ENCODE peak calls at places on chromosomes 11 and 22, in five cellular contexts. E is cardiac muscle cell, C is tibial artery, L is HFFc6, Z is left ventricle myocardium inferior. V is an unnamed sample.

GRCh38 chr11:47189100-47189834 is 3.0 kb upstream of the PACSIN3 start:
- DNase-seq in E (peak; percentile 29), C (no peak), L (peak; percentile 80), Z (no peak), V (peak; percentile 45)

GRCh38 chr11:707817-708420 is 1.9 kb downstream of the EPS8L2 start:
- DNase-seq in E (peak; percentile 25), C (no peak), L (no peak), Z (no peak), V (no peak)

GRCh38 chr11:70871881-70872280 is 380.5 kb downstream of the SHANK2 start:
- DNase-seq in E (no peak), C (no peak), L (no peak), Z (no peak), V (no peak)

GRCh38 chr11:64095949-64096348 is 60.2 kb downstream of the FLRT1 start:
- DNase-seq in E (peak; percentile 51), C (no peak), L (no peak), Z (no peak), V (no peak)

GRCh38 chr11:90476442-90477007 is 253.7 kb upstream of the CHORDC1 start:
- DNase-seq in E (peak; percentile 55), C (no peak), L (no peak), Z (no peak), V (peak; percentile 76)

GRCh38 chr22:39915295-39915726 is 14.4 kb downstream of the GRAP2 start:
- DNase-seq in E (no peak), C (no peak), L (no peak), Z (no peak), V (no peak)

GRCh38 chr11:118126082-118126838 is 26.4 kb downstream of the SCN4B start:
- DNase-seq in E (no peak), C (no peak), L (no peak), Z (no peak), V (no peak)

GRCh38 chr11:69375316-69376154 is 81.6 kb downstream of the MYEOV start:
- DNase-seq in E (no peak), C (no peak), L (no peak), Z (peak; percentile 10), V (no peak)

GRCh38 chr11:94958118-94958517 is 15.2 kb downstream of the CWC15 start:
- DNase-seq in E (no peak), C (no peak), L (peak; percentile 54), Z (no peak), V (no peak)

GRCh38 chr22:20093437-20093836 is 13.4 kb downstream of the DGCR8 start:
- DNase-seq in E (no peak), C (peak; percentile 46), L (no peak), Z (peak; percentile 78), V (no peak)

GRCh38 chr22:36362819-36363377 is 24.9 kb downstream of the MYH9 start:
- DNase-seq in E (no peak), C (no peak), L (peak; percentile 60), Z (no peak), V (no peak)

GRCh38 chr11:898160-898517 is 12.5 kb downstream of the CHID1 start:
- DNase-seq in E (peak; percentile 39), C (no peak), L (no peak), Z (no peak), V (peak; percentile 69)

GRCh38 chr22:43867839-43868652 is 5.7 kb upstream of the SULT4A1 start:
- DNase-seq in E (peak; percentile 90), C (peak; percentile 33), L (peak; percentile 20), Z (peak; percentile 58), V (peak; percentile 70)

GRCh38 chr11:23875407-23875950 is 621.4 kb upstream of the LUZP2 start:
- DNase-seq in E (no peak), C (no peak), L (no peak), Z (no peak), V (no peak)

GRCh38 chr11:126594921-126595367 is 239.5 kb downstream of the ST3GAL4 start:
- DNase-seq in E (peak; percentile 92), C (no peak), L (no peak), Z (no peak), V (no peak)

GRCh38 chr11:697028-697491 is 1.4 kb downstream of the TMEM80 start:
- DNase-seq in E (no peak), C (no peak), L (peak; percentile 74), Z (no peak), V (no peak)

GRCh38 chr11:15505155-15505554 is 390.4 kb downstream of the INSC start:
- DNase-seq in E (no peak), C (no peak), L (no peak), Z (no peak), V (no peak)

DNA sequence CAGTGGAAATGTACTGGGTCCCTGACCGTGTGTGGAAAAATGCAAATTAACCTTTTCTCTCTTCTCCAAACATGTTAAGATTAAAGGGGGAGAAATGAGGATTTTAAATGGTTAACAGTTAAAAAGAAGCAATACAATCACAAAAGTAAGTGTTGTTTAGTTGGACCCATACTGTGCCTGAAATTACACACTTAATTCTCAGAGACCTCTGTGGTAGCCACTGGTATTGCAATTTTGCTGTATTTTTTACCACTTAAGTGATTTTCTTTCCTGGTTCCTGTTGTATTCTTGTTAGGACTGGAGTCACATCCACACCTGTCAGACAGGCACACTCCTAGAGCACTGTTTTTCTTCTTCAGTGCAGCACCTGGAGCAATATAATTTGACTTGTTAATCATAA is 179.6 kb upstream of the PDGFD start:
- DNase-seq in E (peak; percentile 6), C (no peak), L (no peak), Z (no peak), V (peak; percentile 29)
- TF ChIP-seq CTCF in E (peak; percentile 35), C (no peak), L (peak; percentile 60), Z (peak; percentile 34), V (peak; percentile 52)

DNA sequence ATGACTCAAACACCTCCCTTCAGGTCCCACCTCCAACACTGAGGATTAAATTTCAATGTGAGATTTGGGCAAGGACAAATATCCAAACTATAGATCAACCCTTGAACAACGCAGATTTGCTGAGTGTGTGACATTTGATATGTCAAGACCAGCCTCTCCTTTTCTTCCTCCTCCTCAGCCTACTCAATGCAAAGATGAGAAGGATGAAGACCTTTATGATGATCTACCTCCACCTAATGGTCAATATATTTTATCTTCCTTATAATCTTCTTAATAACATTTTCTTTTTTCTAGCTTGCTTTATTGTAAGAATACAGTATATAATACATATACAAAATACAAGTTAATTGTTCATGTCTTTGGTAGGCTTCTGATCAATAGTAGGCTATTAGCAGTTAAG is 67.5 kb upstream of the MPPED2 start:
- DNase-seq in E (no peak), C (no peak), L (no peak), Z (no peak), V (peak; percentile 32)
- TF ChIP-seq CTCF in E (no peak), C (no peak), L (no peak), Z (no peak), V (peak; percentile 37)

GRCh38 chr22:26563022-26563421 is 26.9 kb downstream of the TPST2 start:
- DNase-seq in E (no peak), C (no peak), L (no peak), Z (no peak), V (no peak)
- TF ChIP-seq CTCF in E (no peak), C (no peak), L (peak; percentile 11), Z (peak; percentile 12), V (no peak)

DNA sequence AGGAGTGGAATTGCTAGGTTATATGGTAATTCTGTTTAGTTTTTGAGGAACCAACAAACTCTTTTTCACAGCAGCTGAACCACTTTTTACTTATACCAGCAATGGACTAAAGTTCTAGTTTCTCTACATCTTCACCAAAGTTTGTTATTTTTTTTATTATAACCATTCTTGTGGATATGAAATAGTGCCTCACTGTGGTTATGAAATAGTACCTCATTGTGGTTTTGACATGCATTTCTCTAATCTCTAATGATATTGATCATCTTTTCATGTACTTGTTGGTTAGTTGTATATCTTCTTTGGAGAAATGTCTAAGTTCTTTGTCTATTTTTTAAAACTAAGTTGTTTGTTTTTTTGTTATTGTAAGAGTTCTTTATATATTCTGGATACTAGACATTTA is 27.2 kb downstream of the STIM1 start:
- DNase-seq in E (no peak), C (no peak), L (no peak), Z (no peak), V (no peak)
- TF ChIP-seq CTCF in E (no peak), C (no peak), L (peak; percentile 24), Z (no peak), V (no peak)

V was measured in A673.